ENCODE peak calls at places on chromosomes 13 and 19, in five cellular contexts. One of them, this sample, is unnamed.
A peak's percentile ranks its signal among the peaks of the same experiment; 100 is the strongest.

GRCh38 chr13:40127476-40127875 is 472.0 kb downstream of the COG6 start:
- DNase-seq in astrocyte of the cerebellum: no peak
- DNase-seq in IMR-90: no peak
- DNase-seq in AG10803: no peak
- DNase-seq in AG09319: no peak
- DNase-seq in this sample: no peak

GRCh38 chr19:4803736-4804695 is 12.5 kb downstream of the FEM1A start:
- DNase-seq in astrocyte of the cerebellum: no peak
- DNase-seq in IMR-90: peak; percentile 37
- DNase-seq in AG10803: peak; percentile 25
- DNase-seq in AG09319: no peak
- DNase-seq in this sample: no peak

GRCh38 chr13:114338959-114339358 is 24.7 kb downstream of the CHAMP1 start:
- DNase-seq in astrocyte of the cerebellum: no peak
- DNase-seq in IMR-90: no peak
- DNase-seq in AG10803: no peak
- DNase-seq in AG09319: no peak
- DNase-seq in this sample: no peak

GRCh38 chr19:10508707-10509106 is 5.6 kb upstream of the KEAP1 start:
- DNase-seq in astrocyte of the cerebellum: no peak
- DNase-seq in IMR-90: peak; percentile 28
- DNase-seq in AG10803: no peak
- DNase-seq in AG09319: no peak
- DNase-seq in this sample: no peak

GRCh38 chr19:49565261-49565660 is 15.1 kb downstream of the NOSIP start:
- DNase-seq in astrocyte of the cerebellum: no peak
- DNase-seq in IMR-90: no peak
- DNase-seq in AG10803: no peak
- DNase-seq in AG09319: no peak
- DNase-seq in this sample: no peak

GRCh38 chr19:36604656-36605100 is 435 bp upstream of the ZNF382 start:
- DNase-seq in astrocyte of the cerebellum: no peak
- DNase-seq in IMR-90: peak; percentile 40
- DNase-seq in AG10803: peak; percentile 12
- DNase-seq in AG09319: no peak
- DNase-seq in this sample: peak; percentile 40

GRCh38 chr13:36453518-36453917 is 21.2 kb downstream of the CCNA1 start:
- DNase-seq in astrocyte of the cerebellum: no peak
- DNase-seq in IMR-90: peak; percentile 2
- DNase-seq in AG10803: peak; percentile 17
- DNase-seq in AG09319: no peak
- DNase-seq in this sample: no peak

GRCh38 chr19:38666662-38667448 is 19.4 kb downstream of the ACTN4 start:
- DNase-seq in astrocyte of the cerebellum: peak; percentile 36
- DNase-seq in IMR-90: peak; percentile 81
- DNase-seq in AG10803: peak; percentile 87
- DNase-seq in AG09319: no peak
- DNase-seq in this sample: no peak

GRCh38 chr13:112684041-112684440 is 5.8 kb upstream of the ATP11A start:
- DNase-seq in astrocyte of the cerebellum: no peak
- DNase-seq in IMR-90: no peak
- DNase-seq in AG10803: no peak
- DNase-seq in AG09319: no peak
- DNase-seq in this sample: no peak

DNA sequence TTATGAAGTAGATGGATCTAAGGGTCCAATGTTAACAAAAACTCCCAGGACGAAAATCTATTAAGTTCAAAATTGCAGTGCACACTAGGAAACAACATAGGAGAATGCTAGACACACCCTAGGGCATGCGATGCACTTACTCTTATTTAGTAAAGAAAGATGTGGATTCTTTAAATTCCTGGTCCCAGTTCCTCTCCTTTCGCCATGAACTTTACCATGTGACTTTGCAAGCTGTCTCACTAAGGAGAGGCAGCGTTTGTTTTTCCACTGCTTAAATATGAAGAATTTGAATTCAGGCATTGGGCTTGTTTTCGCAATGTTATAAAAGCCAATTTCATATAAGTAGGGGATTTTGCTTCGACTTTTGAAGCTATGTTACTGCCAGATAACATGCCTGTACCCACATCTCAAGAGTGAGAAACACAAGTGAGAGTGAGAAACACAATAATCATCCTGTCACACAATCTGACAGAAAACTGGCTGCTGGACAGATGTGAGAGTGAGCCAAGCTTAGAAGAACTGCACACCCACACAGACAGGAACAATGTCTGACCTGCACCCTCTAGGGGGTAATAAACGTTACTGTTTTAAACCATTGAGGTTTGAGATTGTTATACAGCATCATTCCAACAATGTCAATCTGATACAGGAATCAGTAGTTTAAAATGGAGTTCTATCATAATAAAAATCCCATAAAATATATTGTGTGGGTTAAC is 1308.5 kb downstream of the SLITRK5 start:
- DNase-seq in astrocyte of the cerebellum: no peak
- DNase-seq in IMR-90: no peak
- DNase-seq in AG10803: no peak
- DNase-seq in AG09319: no peak
- DNase-seq in this sample: no peak
- TF ChIP-seq CTCF in astrocyte of the cerebellum: no peak
- TF ChIP-seq CTCF in IMR-90: no peak
- TF ChIP-seq CTCF in AG10803: no peak
- TF ChIP-seq CTCF in AG09319: no peak
- TF ChIP-seq CTCF in this sample: no peak

DNA sequence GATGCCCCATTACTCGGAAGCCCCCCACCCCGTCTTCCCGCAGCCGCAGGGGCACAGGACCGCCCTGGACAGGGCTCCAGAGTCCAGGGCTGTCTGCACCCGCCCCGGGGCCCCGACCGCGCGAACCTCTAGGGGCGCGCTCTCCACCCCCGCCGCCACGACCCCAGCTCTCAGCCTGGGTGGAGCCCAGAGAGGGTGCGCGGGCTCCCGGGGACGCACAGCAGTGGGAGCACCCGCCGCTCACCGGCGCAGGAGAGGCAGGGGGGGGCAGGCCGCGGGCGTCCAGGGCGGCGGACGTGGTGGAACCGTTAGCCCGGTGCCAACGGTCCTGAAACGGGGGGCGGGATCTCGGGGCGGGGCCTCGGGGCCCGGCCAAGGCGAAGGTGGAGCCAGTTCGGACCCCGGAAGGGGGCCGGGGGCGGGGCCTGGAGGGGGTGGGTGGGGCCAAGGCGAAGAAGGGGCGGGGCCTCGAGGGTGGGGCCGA is at the start of gene ATP8B3:
- DNase-seq in astrocyte of the cerebellum: no peak
- DNase-seq in IMR-90: no peak
- DNase-seq in AG10803: no peak
- DNase-seq in AG09319: no peak
- DNase-seq in this sample: peak; percentile 97
- TF ChIP-seq CTCF in astrocyte of the cerebellum: peak; percentile 9
- TF ChIP-seq CTCF in IMR-90: peak; percentile 7
- TF ChIP-seq CTCF in AG10803: no peak
- TF ChIP-seq CTCF in AG09319: peak; percentile 5
- TF ChIP-seq CTCF in this sample: no peak

GRCh38 chr13:26971990-26972888 is 199.4 kb downstream of the USP12 start:
- DNase-seq in astrocyte of the cerebellum: no peak
- DNase-seq in IMR-90: peak; percentile 20
- DNase-seq in AG10803: no peak
- DNase-seq in AG09319: no peak
- DNase-seq in this sample: no peak
- TF ChIP-seq CTCF in astrocyte of the cerebellum: peak; percentile 53
- TF ChIP-seq CTCF in IMR-90: peak; percentile 25
- TF ChIP-seq CTCF in AG10803: peak; percentile 33
- TF ChIP-seq CTCF in AG09319: peak; percentile 29
- TF ChIP-seq CTCF in this sample: peak; percentile 43

DNA sequence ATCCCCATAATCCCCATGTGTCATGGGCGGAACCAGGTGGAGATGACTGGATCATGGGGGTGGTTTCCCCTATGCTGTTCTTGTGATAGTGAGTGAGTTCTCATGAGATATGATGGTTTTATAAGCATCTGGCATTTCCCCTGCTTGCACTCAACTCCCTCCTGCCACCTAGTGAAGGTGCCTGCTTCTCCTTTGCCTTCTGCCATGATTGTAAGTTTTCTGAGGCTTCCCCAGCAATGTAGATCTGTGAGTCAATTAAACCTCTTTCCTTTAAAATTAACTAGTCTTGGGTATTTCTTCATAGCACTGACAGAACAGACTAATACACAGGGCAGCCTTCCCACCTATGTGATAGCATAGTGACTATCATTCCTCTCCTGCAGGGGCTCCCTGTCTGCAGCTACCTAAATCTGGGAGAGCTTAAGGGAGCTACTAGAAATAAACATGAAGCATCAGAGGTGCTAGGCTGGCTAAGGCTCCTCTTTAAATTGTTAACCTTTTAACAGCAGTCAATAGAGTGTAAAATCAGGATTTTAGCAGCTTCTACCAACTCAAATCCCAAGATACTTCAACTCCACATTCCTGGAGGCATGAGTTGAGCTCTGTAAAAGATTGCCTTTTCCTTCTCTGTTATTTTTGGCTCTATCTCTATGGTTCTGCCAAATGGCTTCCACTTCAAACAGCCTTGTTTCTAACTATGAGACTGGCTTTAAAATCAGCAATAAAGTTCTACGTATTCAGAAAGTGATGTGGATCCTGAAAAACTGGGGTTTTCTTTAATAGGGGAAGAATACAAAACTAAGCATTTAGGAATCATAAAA is 112.3 kb downstream of the VWA8 start:
- DNase-seq in astrocyte of the cerebellum: no peak
- DNase-seq in IMR-90: peak; percentile 52
- DNase-seq in AG10803: peak; percentile 36
- DNase-seq in AG09319: no peak
- DNase-seq in this sample: no peak
- TF ChIP-seq CTCF in astrocyte of the cerebellum: peak; percentile 17
- TF ChIP-seq CTCF in IMR-90: no peak
- TF ChIP-seq CTCF in AG10803: no peak
- TF ChIP-seq CTCF in AG09319: no peak
- TF ChIP-seq CTCF in this sample: peak; percentile 10

DNA sequence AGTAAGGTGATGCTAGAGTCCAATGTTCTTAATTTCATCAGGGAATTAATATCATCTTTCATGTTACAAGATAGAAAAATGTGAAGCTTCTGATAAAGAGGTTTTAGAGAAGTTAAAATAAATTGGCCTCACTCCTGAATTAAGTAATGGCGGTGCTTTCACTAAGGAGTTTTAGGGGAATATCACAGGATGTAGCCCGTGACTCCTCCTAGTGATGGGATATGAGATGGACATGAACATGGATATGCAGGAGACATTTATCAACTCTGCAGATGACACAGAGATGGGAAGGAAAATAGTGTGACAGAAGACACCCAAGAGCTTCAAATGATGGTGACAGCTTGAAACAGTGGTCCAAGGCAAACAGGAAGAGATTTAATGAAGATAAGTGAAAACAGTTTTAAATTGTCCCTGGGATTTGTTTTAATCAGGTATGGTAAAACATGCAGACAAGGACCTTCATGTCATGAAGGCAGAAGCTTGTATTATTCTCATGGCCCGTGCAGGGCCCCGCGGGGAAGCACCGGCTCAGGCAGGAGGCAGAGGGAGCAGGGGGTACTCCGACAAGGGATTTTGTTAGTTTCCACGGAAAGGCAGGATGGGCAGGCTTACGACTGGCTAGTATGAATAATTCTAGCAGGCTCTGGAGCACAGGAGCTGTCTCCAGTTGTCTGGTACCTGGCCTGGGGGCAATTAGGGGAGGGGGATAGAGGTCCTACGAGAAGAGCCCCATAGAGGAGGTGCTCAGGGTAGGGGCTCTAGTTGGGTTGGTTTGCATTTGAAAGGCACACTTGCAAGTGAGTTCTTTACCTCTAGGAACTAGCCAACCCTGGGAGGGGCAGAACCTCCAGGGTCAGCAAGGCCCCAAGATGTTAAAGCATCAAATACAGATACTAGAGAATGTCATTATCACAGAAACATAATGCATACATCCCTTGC is 38.7 kb upstream of the FARP1 start:
- DNase-seq in astrocyte of the cerebellum: no peak
- DNase-seq in IMR-90: peak; percentile 43
- DNase-seq in AG10803: no peak
- DNase-seq in AG09319: no peak
- DNase-seq in this sample: no peak
- TF ChIP-seq CTCF in astrocyte of the cerebellum: peak; percentile 44
- TF ChIP-seq CTCF in IMR-90: peak; percentile 41
- TF ChIP-seq CTCF in AG10803: peak; percentile 45
- TF ChIP-seq CTCF in AG09319: peak; percentile 8
- TF ChIP-seq CTCF in this sample: no peak

DNA sequence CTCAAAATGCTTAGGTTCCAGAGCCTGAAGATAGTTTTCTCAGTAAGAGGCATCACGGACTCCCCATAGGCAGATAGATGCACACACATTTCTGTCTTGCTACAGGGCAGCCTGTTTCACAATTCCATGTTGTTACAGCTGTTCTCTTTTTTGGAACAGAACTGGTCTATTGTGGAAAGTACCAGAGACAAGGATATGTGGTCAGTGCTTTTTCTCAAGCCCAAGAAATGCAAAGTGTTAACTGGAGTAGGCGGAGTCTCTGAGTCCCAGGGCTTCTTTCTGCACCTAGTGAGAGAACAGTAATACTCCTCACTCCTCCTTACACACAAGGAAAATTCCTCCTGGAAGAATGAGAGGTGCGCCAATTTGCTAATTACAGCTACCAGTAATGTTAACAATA is 141.6 kb upstream of the ARGLU1 start:
- DNase-seq in astrocyte of the cerebellum: peak; percentile 16
- DNase-seq in IMR-90: no peak
- DNase-seq in AG10803: peak; percentile 6
- DNase-seq in AG09319: no peak
- DNase-seq in this sample: no peak
- TF ChIP-seq CTCF in astrocyte of the cerebellum: no peak
- TF ChIP-seq CTCF in IMR-90: no peak
- TF ChIP-seq CTCF in AG10803: no peak
- TF ChIP-seq CTCF in AG09319: no peak
- TF ChIP-seq CTCF in this sample: no peak

GRCh38 chr19:50897612-50898011 is 13.6 kb downstream of the KLK4 start:
- DNase-seq in astrocyte of the cerebellum: no peak
- DNase-seq in IMR-90: no peak
- DNase-seq in AG10803: no peak
- DNase-seq in AG09319: no peak
- DNase-seq in this sample: no peak
- TF ChIP-seq CTCF in astrocyte of the cerebellum: no peak
- TF ChIP-seq CTCF in IMR-90: no peak
- TF ChIP-seq CTCF in AG10803: no peak
- TF ChIP-seq CTCF in AG09319: no peak
- TF ChIP-seq CTCF in this sample: no peak

This sample was measured in D721Med.